ENCODE peak calls at places on chromosomes 13 and 19, in four cellular contexts. C is endodermal cell; B is CD8-positive, alpha-beta memory T cell; E is IMR-90. W is an unnamed sample. For H3K4me1, the result is how much of the 10 kb centered on the place peaks cover.

GRCh38 chr13:46866150-46866549 is 30.7 kb downstream of the HTR2A start:
- DNase-seq in E (peak), C (peak), B (no peak), W (no peak)

GRCh38 chr13:84417426-84417825 is 535.2 kb upstream of the SLITRK1 start:
- DNase-seq in E (no peak), C (no peak), B (no peak), W (no peak)

GRCh38 chr19:43551399-43552197 is 18.6 kb downstream of the ZNF575 start:
- DNase-seq in E (no peak), C (no peak), B (no peak), W (no peak)

GRCh38 chr13:60957816-60958215 is 457.8 kb downstream of the PCDH20 start:
- DNase-seq in B (no peak), E (no peak), C (no peak), W (no peak)

GRCh38 chr13:77861716-77862115 is 56.9 kb downstream of the EDNRB start:
- DNase-seq in C (no peak), E (no peak), B (no peak), W (no peak)

GRCh38 chr13:32229443-32229842 is 85.7 kb downstream of the ZAR1L start:
- DNase-seq in B (no peak), C (no peak), E (peak), W (no peak)

GRCh38 chr19:40452016-40452415 is 7.9 kb upstream of the SERTAD3 start:
- DNase-seq in C (no peak), B (no peak), E (no peak), W (no peak)

GRCh38 chr19:55344444-55344843 is 4.8 kb downstream of the KMT5C start:
- DNase-seq in C (peak), B (no peak), E (no peak), W (no peak)

GRCh38 chr13:95301947-95302386 is 716 bp upstream of the ABCC4 start:
- DNase-seq in C (no peak), B (no peak), E (no peak), W (peak)

GRCh38 chr19:39157275-39157996 is 31.9 kb downstream of the PAK4 start:
- DNase-seq in E (peak), C (no peak), B (no peak), W (no peak)

GRCh38 chr13:64924401-64924800 is 2305.7 kb downstream of the PCDH9 start:
- DNase-seq in B (no peak), C (no peak), E (no peak), W (no peak)

GRCh38 chr13:114111577-114111976 is 20.8 kb downstream of the RASA3 start:
- DNase-seq in C (peak), E (peak), B (no peak), W (peak)

GRCh38 chr13:36518707-36519106 is 86.4 kb downstream of the CCNA1 start:
- DNase-seq in B (no peak), C (no peak), E (no peak), W (no peak)

GRCh38 chr19:17346109-17346671 is 8.8 kb downstream of the GTPBP3 start:
- DNase-seq in B (peak), C (peak), E (peak), W (peak)

GRCh38 chr13:47277774-47278173 is 380.9 kb upstream of the HTR2A start:
- DNase-seq in C (no peak), B (no peak), E (peak), W (no peak)

GRCh38 chr19:23991170-23991569 is 76.5 kb downstream of the ZNF726 start:
- DNase-seq in B (no peak), E (no peak), C (no peak), W (peak)

GRCh38 chr19:42443944-42444398 is 1.2 kb upstream of the CXCL17 start:
- DNase-seq in E (no peak), C (no peak), B (no peak), W (no peak)

GRCh38 chr19:10091370-10091687 is 5.2 kb downstream of the SHFL start:
- DNase-seq in E (no peak), B (no peak), C (no peak), W (no peak)

GRCh38 chr19:20365146-20365545 is 198.1 kb downstream of the ZNF486 start:
- DNase-seq in B (no peak), C (no peak), E (no peak), W (no peak)

GRCh38 chr13:102035969-102036368 is 365.9 kb downstream of the FGF14 start:
- DNase-seq in B (no peak), C (no peak), E (no peak), W (no peak)

GRCh38 chr19:18135712-18136584 is 17.0 kb upstream of the PIK3R2 start:
- DNase-seq in E (no peak), B (no peak), C (no peak), W (no peak)

GRCh38 chr13:105990256-105990958 is 545.1 kb downstream of the EFNB2 start:
- DNase-seq in B (no peak), C (no peak), E (peak), W (no peak)

GRCh38 chr13:30569901-30570576 is 47.7 kb upstream of the USPL1 start:
- DNase-seq in B (no peak), C (peak), E (peak), W (no peak)

GRCh38 chr19:45362291-45362690 is 8.1 kb downstream of the ERCC2 start:
- DNase-seq in B (no peak), E (no peak), C (no peak), W (no peak)

GRCh38 chr19:41915248-41916032 is 12.8 kb downstream of the ERFL start:
- DNase-seq in B (no peak), C (no peak), E (no peak), W (no peak)

GRCh38 chr19:54532528-54532927 is 29.9 kb downstream of the LAIR2 start:
- DNase-seq in E (no peak), C (no peak), B (no peak), W (no peak)

GRCh38 chr13:75798353-75799245 is 162.5 kb downstream of the LMO7 start:
- DNase-seq in E (peak), C (no peak), B (no peak), W (no peak)

GRCh38 chr13:99282264-99283231 is 24.4 kb upstream of the GPR18 start:
- DNase-seq in C (no peak), E (no peak), B (no peak), W (peak)

GRCh38 chr19:30908262-30908771 is 440.9 kb downstream of the TSHZ3 start:
- DNase-seq in C (no peak), E (no peak), B (no peak), W (no peak)

GRCh38 chr13:73792796-73793195 is 341.4 kb downstream of the KLF12 start:
- DNase-seq in E (no peak), B (no peak), C (no peak), W (no peak)

GRCh38 chr19:28345811-28346210 is 867.1 kb downstream of the UQCRFS1 start:
- DNase-seq in E (no peak), C (no peak), B (no peak), W (no peak)

GRCh38 chr13:74450976-74451375 is 316.8 kb upstream of the KLF12 start:
- DNase-seq in E (no peak), B (no peak), C (no peak), W (no peak)

GRCh38 chr19:33864311-33864850 is 67.7 kb downstream of the KCTD15 start:
- DNase-seq in B (no peak), E (no peak), C (no peak), W (no peak)

GRCh38 chr13:49225358-49226042 is 5.4 kb downstream of the MLNR start:
- DNase-seq in E (no peak), C (no peak), B (no peak), W (no peak)

GRCh38 chr19:12937243-12938053 is 961 bp upstream of the CALR start:
- DNase-seq in E (no peak), C (peak), B (no peak), W (no peak)

DNA sequence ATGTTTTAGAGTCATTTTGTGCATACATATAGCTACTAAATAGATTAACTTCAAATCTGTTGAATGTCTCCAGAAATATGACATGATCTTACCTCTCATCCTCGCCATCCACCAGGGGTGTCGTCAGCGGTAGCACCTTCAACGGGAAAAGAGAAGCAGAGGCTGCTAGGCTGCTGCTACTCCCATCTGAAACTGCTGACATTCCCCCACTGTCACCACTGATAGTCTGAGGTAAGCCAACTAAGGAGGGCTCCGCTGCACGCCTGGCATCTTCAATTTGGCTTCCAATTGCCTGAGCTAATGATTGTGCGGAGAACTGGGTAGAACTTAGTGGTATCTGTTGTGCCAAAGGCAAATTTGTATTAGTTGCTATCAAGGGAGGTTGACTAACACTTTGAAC is 3.1 kb downstream of the TSC22D1 start:
- DNase-seq in E (no peak), B (no peak), C (peak), W (no peak)
- H3K4me1 ChIP-seq in E (under half), B (under half), C (under half), W (half or more)

GRCh38 chr13:27791901-27792392 is 336 bp upstream of the GSX1 start:
- DNase-seq in B (no peak), E (no peak), C (no peak), W (no peak)
- H3K4me1 ChIP-seq in B (under half), E (under half), C (under half), W (under half)

GRCh38 chr19:3433313-3433712 is 47.0 kb downstream of the SMIM24 start:
- DNase-seq in B (no peak), E (no peak), C (no peak), W (no peak)

GRCh38 chr19:3440082-3440481 is 40.2 kb downstream of the SMIM24 start:
- DNase-seq in C (peak), E (no peak), B (peak), W (peak)

GRCh38 chr19:3431760-3432397 is 48.4 kb downstream of the SMIM24 start:
- DNase-seq in C (no peak), E (no peak), B (no peak), W (no peak)

GRCh38 chr19:3433805-3434540 is 46.4 kb downstream of the SMIM24 start:
- DNase-seq in C (no peak), E (no peak), B (no peak), W (no peak)

GRCh38 chr19:3434630-3435553 is 45.4 kb downstream of the SMIM24 start:
- DNase-seq in E (peak), B (peak), C (peak), W (peak)
- H3K4me1 ChIP-seq in E (under half), B (under half), C (under half), W (under half)

GRCh38 chr13:33435207-33435606 is 149.7 kb upstream of the STARD13 start:
- DNase-seq in B (no peak), C (no peak), E (no peak), W (no peak)
- H3K4me1 ChIP-seq in B (under half), C (under half), E (under half), W (under half)

GRCh38 chr19:6744381-6745288 is 5.2 kb downstream of the TRIP10 start:
- DNase-seq in B (no peak), C (no peak), E (peak), W (no peak)

GRCh38 chr19:6743071-6743470 is 3.6 kb downstream of the TRIP10 start:
- DNase-seq in B (no peak), E (no peak), C (no peak), W (no peak)

GRCh38 chr19:6743714-6744380 is 4.4 kb downstream of the TRIP10 start:
- DNase-seq in E (peak), C (no peak), B (no peak), W (no peak)

GRCh38 chr19:6750062-6750461 is 10.6 kb downstream of the TRIP10 start:
- DNase-seq in C (no peak), E (no peak), B (no peak), W (no peak)

GRCh38 chr19:6745965-6746364 is 6.5 kb downstream of the TRIP10 start:
- DNase-seq in B (no peak), E (no peak), C (no peak), W (no peak)
- H3K4me1 ChIP-seq in B (under half), E (under half), C (under half), W (under half)

DNA sequence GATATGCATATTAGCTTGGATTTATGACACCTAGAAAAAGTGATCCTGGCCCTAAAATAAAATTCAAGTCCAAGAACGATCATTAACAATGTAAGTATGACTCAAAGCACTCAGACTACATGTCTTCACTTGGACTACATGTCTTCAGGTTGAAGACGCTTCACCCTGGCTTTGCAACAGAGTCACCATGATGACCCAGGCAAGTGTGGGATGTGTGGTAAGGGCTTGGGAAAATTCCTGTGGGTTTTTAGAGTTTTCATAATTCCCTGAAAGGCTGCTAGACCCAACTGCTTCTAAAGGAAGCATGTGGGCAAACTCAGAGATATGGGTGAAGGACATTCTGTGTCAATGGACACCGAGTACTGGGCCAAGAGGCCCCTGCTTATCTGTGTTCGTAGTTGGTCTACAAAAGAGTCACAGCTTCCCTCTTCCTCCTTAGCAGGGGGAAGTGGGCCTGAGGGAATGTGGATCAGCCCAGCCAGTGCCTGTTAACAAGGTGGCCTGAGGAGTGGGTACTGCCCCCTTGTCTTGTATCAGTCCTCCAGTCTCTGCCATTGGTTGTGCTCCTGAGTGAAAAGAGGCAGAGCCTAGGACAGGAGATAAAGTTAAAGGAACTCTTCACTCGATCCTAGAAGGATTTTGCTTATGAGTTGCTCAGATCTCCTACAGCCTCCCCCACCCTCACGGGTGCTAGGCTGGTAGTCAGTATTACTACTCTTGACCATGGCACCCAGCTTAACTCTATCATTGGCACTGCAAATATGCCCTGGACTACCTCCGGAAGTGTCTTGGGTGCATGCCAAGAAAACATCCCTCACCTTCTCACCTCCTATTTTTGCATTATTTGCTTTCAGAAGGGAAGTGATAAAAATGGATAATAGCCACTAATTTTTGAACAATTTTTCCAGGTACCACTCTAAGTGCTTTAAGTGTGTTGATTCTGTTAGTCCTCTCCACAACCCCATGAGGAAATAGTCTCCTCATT is 406.3 kb downstream of the COG6 start:
- DNase-seq in E (no peak), B (no peak), C (no peak), W (no peak)
- H3K4me1 ChIP-seq in E (under half), B (under half), C (under half), W (under half)